ENCODE peak calls at places on chromosome 1, in five cellular contexts. U is brain microvascular endothelial cell; W is GM19239; E is ELR; Z is effector memory CD4-positive, alpha-beta T cell. O is an unnamed sample.

GRCh38 chr1:88802950-88803349 is 88.4 kb downstream of the GTF2B start:
- DNase-seq in Z (no peak), U (peak; percentile 31), E (peak; percentile 74), W (no peak), O (no peak)

GRCh38 chr1:51969038-51969705 is 21.3 kb downstream of the RAB3B start:
- DNase-seq in U (peak; percentile 94), Z (no peak), E (peak; percentile 98), W (no peak), O (no peak)

GRCh38 chr1:165666152-165666551 is 32.2 kb downstream of the ALDH9A1 start:
- DNase-seq in U (no peak), E (no peak), W (no peak), Z (no peak), O (no peak)

GRCh38 chr1:110050602-110051261 is 16.3 kb downstream of the STRIP1 start:
- DNase-seq in Z (no peak), E (no peak), W (no peak), U (no peak), O (no peak)

GRCh38 chr1:201554789-201555592 is 16.1 kb downstream of the NAV1 start:
- DNase-seq in W (no peak), U (no peak), Z (no peak), E (no peak), O (no peak)

GRCh38 chr1:86841120-86841519 is 72.8 kb downstream of the SELENOF start:
- DNase-seq in E (no peak), U (no peak), W (no peak), Z (no peak), O (no peak)

GRCh38 chr1:35014486-35014885 is 17.3 kb downstream of the ZMYM6 start:
- DNase-seq in W (no peak), E (no peak), Z (no peak), U (no peak), O (no peak)

GRCh38 chr1:24390924-24391782 is 22.4 kb downstream of the STPG1 start:
- DNase-seq in U (peak; percentile 75), E (peak; percentile 84), Z (peak; percentile 45), W (no peak), O (peak; percentile 79)

GRCh38 chr1:26032636-26033357 is 11.2 kb downstream of the EXTL1 start:
- DNase-seq in W (no peak), U (no peak), Z (no peak), E (no peak), O (no peak)

GRCh38 chr1:85998105-85998504 is 158.5 kb downstream of the COL24A1 start:
- DNase-seq in W (no peak), E (no peak), U (no peak), Z (no peak), O (no peak)

GRCh38 chr1:228515200-228515834 is 28.1 kb downstream of the RNF187 start:
- DNase-seq in Z (peak; percentile 10), E (peak; percentile 68), U (peak; percentile 35), W (no peak), O (peak; percentile 22)

GRCh38 chr1:147504801-147505303 is 36.4 kb upstream of the BCL9 start:
- DNase-seq in Z (no peak), U (peak; percentile 8), E (peak; percentile 10), W (no peak), O (peak; percentile 61)

GRCh38 chr1:34825455-34826081 is 32.8 kb downstream of the GJA4 start:
- DNase-seq in U (no peak), E (no peak), W (no peak), Z (no peak), O (no peak)

GRCh38 chr1:171817511-171818265 is 23.6 kb upstream of the DNM3 start:
- DNase-seq in W (no peak), U (peak; percentile 83), E (peak; percentile 92), Z (no peak), O (no peak)

GRCh38 chr1:15272009-15272781 is 25.2 kb downstream of the FHAD1 start:
- DNase-seq in U (peak; percentile 73), E (peak; percentile 86), W (peak; percentile 53), Z (no peak), O (peak; percentile 50)

GRCh38 chr1:114108741-114109255 is 44.9 kb downstream of the SYT6 start:
- DNase-seq in U (peak; percentile 57), W (no peak), E (no peak), Z (no peak), O (no peak)

GRCh38 chr1:186750250-186750649 is 70.0 kb upstream of the PTGS2 start:
- DNase-seq in W (no peak), E (peak; percentile 32), U (no peak), Z (no peak), O (no peak)

GRCh38 chr1:198829948-198830347 is 191.1 kb downstream of the PTPRC start:
- DNase-seq in Z (no peak), W (no peak), U (no peak), E (peak; percentile 27), O (no peak)

GRCh38 chr1:10630661-10631120 is 155.9 kb downstream of the PEX14 start:
- DNase-seq in W (no peak), Z (no peak), E (no peak), U (no peak), O (no peak)

GRCh38 chr1:62438163-62438562 is 1.3 kb downstream of the USP1 start:
- DNase-seq in E (peak; percentile 46), Z (no peak), W (no peak), U (no peak), O (no peak)

GRCh38 chr1:156513189-156513588 is 12.6 kb upstream of the MEF2D start:
- DNase-seq in Z (no peak), U (no peak), W (no peak), E (no peak), O (no peak)

GRCh38 chr1:169488157-169488556 is 2.4 kb upstream of the SLC19A2 start:
- DNase-seq in U (no peak), Z (no peak), W (no peak), E (no peak), O (no peak)

GRCh38 chr1:198088360-198089071 is 68.3 kb upstream of the NEK7 start:
- DNase-seq in E (peak; percentile 65), W (peak; percentile 8), U (peak; percentile 36), Z (no peak), O (peak; percentile 19)

GRCh38 chr1:110850632-110851031 is 22.3 kb upstream of the CD53 start:
- DNase-seq in U (no peak), E (no peak), W (no peak), Z (no peak), O (no peak)

O was measured in NCI-H2081.